ENCODE peak calls at places on chromosomes 2 and 18, in six cellular contexts. One of them, this sample, is unnamed. For H3K27me3, the result is how much of the 10 kb centered on the place peaks cover.

GRCh38 chr18:49813071-49813320 is 337 bp downstream of the ACAA2 start:
- DNase-seq in fibroblast of lung: peak
- DNase-seq in Peyer's patch: peak
- DNase-seq in mesenchymal stem cell: peak
- DNase-seq in BJ: no peak
- DNase-seq in mammary epithelial cell: peak
- DNase-seq in this sample: no peak

GRCh38 chr2:230758566-230759480 is 46.2 kb downstream of the CAB39 start:
- DNase-seq in fibroblast of lung: peak
- DNase-seq in Peyer's patch: no peak
- DNase-seq in mesenchymal stem cell: peak
- DNase-seq in BJ: peak
- DNase-seq in mammary epithelial cell: peak
- DNase-seq in this sample: peak

GRCh38 chr2:23351388-23352141 is 33.4 kb upstream of the KLHL29 start:
- DNase-seq in fibroblast of lung: peak
- DNase-seq in Peyer's patch: peak
- DNase-seq in mesenchymal stem cell: peak
- DNase-seq in BJ: peak
- DNase-seq in mammary epithelial cell: peak
- DNase-seq in this sample: peak

GRCh38 chr18:13889661-13890060 is 25.7 kb downstream of the MC2R start:
- DNase-seq in fibroblast of lung: no peak
- DNase-seq in Peyer's patch: no peak
- DNase-seq in mesenchymal stem cell: no peak
- DNase-seq in BJ: no peak
- DNase-seq in mammary epithelial cell: peak
- DNase-seq in this sample: no peak

GRCh38 chr2:84443477-84443876 is 15.6 kb downstream of the SUCLG1 start:
- DNase-seq in fibroblast of lung: peak
- DNase-seq in Peyer's patch: no peak
- DNase-seq in mesenchymal stem cell: no peak
- DNase-seq in BJ: no peak
- DNase-seq in mammary epithelial cell: no peak
- DNase-seq in this sample: no peak

GRCh38 chr18:61833978-61834377 is 58.8 kb downstream of the RNF152 start:
- DNase-seq in fibroblast of lung: no peak
- DNase-seq in Peyer's patch: no peak
- DNase-seq in mesenchymal stem cell: peak
- DNase-seq in BJ: no peak
- DNase-seq in mammary epithelial cell: no peak
- DNase-seq in this sample: no peak

GRCh38 chr2:223585691-223586090 is 16.5 kb downstream of the SCG2 start:
- DNase-seq in fibroblast of lung: peak
- DNase-seq in Peyer's patch: no peak
- DNase-seq in mesenchymal stem cell: peak
- DNase-seq in BJ: no peak
- DNase-seq in mammary epithelial cell: peak
- DNase-seq in this sample: no peak

GRCh38 chr2:240569998-240570530 is 1.8 kb downstream of the RNPEPL1 start:
- DNase-seq in fibroblast of lung: no peak
- DNase-seq in Peyer's patch: no peak
- DNase-seq in mesenchymal stem cell: no peak
- DNase-seq in BJ: no peak
- DNase-seq in mammary epithelial cell: no peak
- DNase-seq in this sample: no peak

GRCh38 chr2:19350678-19351401 is 7.6 kb downstream of the OSR1 start:
- DNase-seq in fibroblast of lung: no peak
- DNase-seq in Peyer's patch: no peak
- DNase-seq in mesenchymal stem cell: no peak
- DNase-seq in BJ: no peak
- DNase-seq in mammary epithelial cell: no peak
- DNase-seq in this sample: no peak
- H3K27me3 ChIP-seq in fibroblast of lung: under half
- H3K27me3 ChIP-seq in Peyer's patch: under half
- H3K27me3 ChIP-seq in mesenchymal stem cell: under half
- H3K27me3 ChIP-seq in BJ: under half
- H3K27me3 ChIP-seq in mammary epithelial cell: under half
- H3K27me3 ChIP-seq in this sample: half or more

DNA sequence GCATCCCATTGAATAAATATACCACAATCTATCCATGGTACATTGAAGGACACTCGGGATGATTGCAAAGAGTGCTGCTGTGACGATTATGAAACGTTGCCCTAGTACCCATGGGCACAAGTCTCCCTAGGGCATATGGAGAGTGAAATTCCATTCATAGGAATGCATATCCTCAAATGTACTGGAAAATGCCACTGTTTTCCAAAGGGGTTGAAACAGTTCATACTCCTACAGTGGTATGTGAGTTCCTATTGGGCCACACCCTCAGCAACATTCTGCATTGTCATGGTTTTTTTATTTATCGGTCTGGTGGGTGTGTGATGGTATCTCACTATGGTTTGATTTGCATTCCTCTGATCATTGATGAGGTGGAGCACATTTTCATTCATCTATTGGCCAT is 130.6 kb downstream of the TWIST2 start:
- DNase-seq in fibroblast of lung: no peak
- DNase-seq in Peyer's patch: no peak
- DNase-seq in mesenchymal stem cell: no peak
- DNase-seq in BJ: no peak
- DNase-seq in mammary epithelial cell: no peak
- DNase-seq in this sample: no peak
- H3K27me3 ChIP-seq in fibroblast of lung: under half
- H3K27me3 ChIP-seq in Peyer's patch: under half
- H3K27me3 ChIP-seq in mesenchymal stem cell: under half
- H3K27me3 ChIP-seq in BJ: under half
- H3K27me3 ChIP-seq in mammary epithelial cell: under half
- H3K27me3 ChIP-seq in this sample: under half

GRCh38 chr2:26177122-26177521 is 4.2 kb downstream of the GAREM2 start:
- DNase-seq in fibroblast of lung: no peak
- DNase-seq in Peyer's patch: no peak
- DNase-seq in mesenchymal stem cell: no peak
- DNase-seq in BJ: no peak
- DNase-seq in mammary epithelial cell: no peak
- DNase-seq in this sample: no peak
- H3K27me3 ChIP-seq in fibroblast of lung: under half
- H3K27me3 ChIP-seq in Peyer's patch: under half
- H3K27me3 ChIP-seq in mesenchymal stem cell: under half
- H3K27me3 ChIP-seq in BJ: under half
- H3K27me3 ChIP-seq in mammary epithelial cell: under half
- H3K27me3 ChIP-seq in this sample: under half

GRCh38 chr2:118853647-118854367 is 6.4 kb upstream of the EN1 start:
- DNase-seq in fibroblast of lung: no peak
- DNase-seq in Peyer's patch: no peak
- DNase-seq in mesenchymal stem cell: no peak
- DNase-seq in BJ: no peak
- DNase-seq in mammary epithelial cell: no peak
- DNase-seq in this sample: no peak

GRCh38 chr2:118854507-118855300 is 7.3 kb upstream of the EN1 start:
- DNase-seq in fibroblast of lung: no peak
- DNase-seq in Peyer's patch: no peak
- DNase-seq in mesenchymal stem cell: no peak
- DNase-seq in BJ: no peak
- DNase-seq in mammary epithelial cell: no peak
- DNase-seq in this sample: no peak

GRCh38 chr2:118856978-118857676 is 9.7 kb upstream of the EN1 start:
- DNase-seq in fibroblast of lung: no peak
- DNase-seq in Peyer's patch: no peak
- DNase-seq in mesenchymal stem cell: no peak
- DNase-seq in BJ: no peak
- DNase-seq in mammary epithelial cell: no peak
- DNase-seq in this sample: no peak

GRCh38 chr2:118856330-118856977 is 9.0 kb upstream of the EN1 start:
- DNase-seq in fibroblast of lung: no peak
- DNase-seq in Peyer's patch: no peak
- DNase-seq in mesenchymal stem cell: no peak
- DNase-seq in BJ: no peak
- DNase-seq in mammary epithelial cell: no peak
- DNase-seq in this sample: no peak

DNA sequence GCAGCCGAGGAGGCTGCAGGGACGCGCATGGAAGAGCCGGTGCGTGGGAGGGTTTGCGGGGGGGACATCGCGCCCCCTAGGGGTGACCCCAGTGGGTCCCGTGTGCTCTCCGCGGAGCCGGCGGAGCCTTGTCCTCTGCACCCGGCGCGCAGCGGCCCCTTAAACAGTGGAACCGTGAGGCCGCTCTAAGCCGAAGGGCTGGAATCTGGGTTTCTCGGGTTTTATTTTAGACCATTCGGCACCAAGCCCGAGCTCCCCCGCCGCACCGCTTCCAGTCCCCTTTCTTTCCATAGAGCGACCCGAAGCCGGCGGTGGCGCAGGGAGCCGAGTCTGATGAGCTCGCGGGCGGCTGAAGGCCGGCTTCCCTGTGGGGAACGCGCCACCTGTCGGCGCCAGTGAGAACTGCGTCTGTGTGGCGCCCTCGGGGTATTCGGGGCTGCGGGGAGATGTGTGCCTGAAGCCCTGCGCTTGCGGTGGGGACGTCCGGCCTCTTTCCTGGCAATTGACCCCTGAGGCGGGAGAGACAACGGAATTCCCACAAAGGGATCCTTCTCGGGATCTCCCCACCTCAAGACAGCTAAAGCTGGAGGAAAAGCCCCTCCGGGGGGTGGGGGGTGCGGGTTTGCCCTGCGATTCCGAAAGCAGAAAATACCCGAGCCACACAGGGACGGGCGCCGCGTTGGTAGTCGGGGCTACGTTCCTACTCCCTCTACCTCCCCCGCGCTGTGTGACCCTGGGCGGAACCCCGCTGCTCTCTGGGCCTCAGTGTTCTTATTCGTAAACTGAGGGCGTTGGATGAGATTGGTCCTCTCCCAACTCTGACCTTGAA is 8.2 kb upstream of the EN1 start:
- DNase-seq in fibroblast of lung: peak
- DNase-seq in Peyer's patch: peak
- DNase-seq in mesenchymal stem cell: peak
- DNase-seq in BJ: no peak
- DNase-seq in mammary epithelial cell: peak
- DNase-seq in this sample: no peak
- H3K27me3 ChIP-seq in fibroblast of lung: half or more
- H3K27me3 ChIP-seq in Peyer's patch: under half
- H3K27me3 ChIP-seq in mesenchymal stem cell: half or more
- H3K27me3 ChIP-seq in BJ: half or more
- H3K27me3 ChIP-seq in mammary epithelial cell: half or more
- H3K27me3 ChIP-seq in this sample: half or more

GRCh38 chr2:156325671-156326385 is 6.7 kb downstream of the NR4A2 start:
- DNase-seq in fibroblast of lung: no peak
- DNase-seq in Peyer's patch: no peak
- DNase-seq in mesenchymal stem cell: no peak
- DNase-seq in BJ: no peak
- DNase-seq in mammary epithelial cell: no peak
- DNase-seq in this sample: no peak
- H3K27me3 ChIP-seq in fibroblast of lung: under half
- H3K27me3 ChIP-seq in Peyer's patch: under half
- H3K27me3 ChIP-seq in mesenchymal stem cell: half or more
- H3K27me3 ChIP-seq in BJ: under half
- H3K27me3 ChIP-seq in mammary epithelial cell: under half
- H3K27me3 ChIP-seq in this sample: half or more

GRCh38 chr2:66217039-66217438 is 217.9 kb upstream of the MEIS1 start:
- DNase-seq in fibroblast of lung: no peak
- DNase-seq in Peyer's patch: no peak
- DNase-seq in mesenchymal stem cell: no peak
- DNase-seq in BJ: no peak
- DNase-seq in mammary epithelial cell: no peak
- DNase-seq in this sample: no peak

GRCh38 chr2:66212749-66213148 is 222.2 kb upstream of the MEIS1 start:
- DNase-seq in fibroblast of lung: no peak
- DNase-seq in Peyer's patch: no peak
- DNase-seq in mesenchymal stem cell: no peak
- DNase-seq in BJ: no peak
- DNase-seq in mammary epithelial cell: no peak
- DNase-seq in this sample: no peak
- H3K27me3 ChIP-seq in fibroblast of lung: under half
- H3K27me3 ChIP-seq in Peyer's patch: under half
- H3K27me3 ChIP-seq in mesenchymal stem cell: under half
- H3K27me3 ChIP-seq in BJ: under half
- H3K27me3 ChIP-seq in mammary epithelial cell: under half
- H3K27me3 ChIP-seq in this sample: under half

GRCh38 chr2:29401994-29402393 is 286.8 kb downstream of the CLIP4 start:
- DNase-seq in fibroblast of lung: no peak
- DNase-seq in Peyer's patch: no peak
- DNase-seq in mesenchymal stem cell: no peak
- DNase-seq in BJ: no peak
- DNase-seq in mammary epithelial cell: no peak
- DNase-seq in this sample: no peak

GRCh38 chr2:29394311-29394710 is 279.1 kb downstream of the CLIP4 start:
- DNase-seq in fibroblast of lung: no peak
- DNase-seq in Peyer's patch: no peak
- DNase-seq in mesenchymal stem cell: no peak
- DNase-seq in BJ: no peak
- DNase-seq in mammary epithelial cell: no peak
- DNase-seq in this sample: no peak

GRCh38 chr2:29397743-29398142 is 282.5 kb downstream of the CLIP4 start:
- DNase-seq in fibroblast of lung: no peak
- DNase-seq in Peyer's patch: no peak
- DNase-seq in mesenchymal stem cell: no peak
- DNase-seq in BJ: no peak
- DNase-seq in mammary epithelial cell: no peak
- DNase-seq in this sample: no peak

GRCh38 chr2:29397039-29397438 is 281.8 kb downstream of the CLIP4 start:
- DNase-seq in fibroblast of lung: no peak
- DNase-seq in Peyer's patch: no peak
- DNase-seq in mesenchymal stem cell: no peak
- DNase-seq in BJ: no peak
- DNase-seq in mammary epithelial cell: no peak
- DNase-seq in this sample: no peak

GRCh38 chr2:29398384-29399237 is 283.4 kb downstream of the CLIP4 start:
- DNase-seq in fibroblast of lung: no peak
- DNase-seq in Peyer's patch: no peak
- DNase-seq in mesenchymal stem cell: no peak
- DNase-seq in BJ: no peak
- DNase-seq in mammary epithelial cell: no peak
- DNase-seq in this sample: no peak
- H3K27me3 ChIP-seq in fibroblast of lung: under half
- H3K27me3 ChIP-seq in Peyer's patch: under half
- H3K27me3 ChIP-seq in mesenchymal stem cell: under half
- H3K27me3 ChIP-seq in BJ: under half
- H3K27me3 ChIP-seq in mammary epithelial cell: under half
- H3K27me3 ChIP-seq in this sample: under half

GRCh38 chr2:36964496-36965058 is 1.8 kb downstream of the STRN start:
- DNase-seq in fibroblast of lung: no peak
- DNase-seq in Peyer's patch: no peak
- DNase-seq in mesenchymal stem cell: peak
- DNase-seq in BJ: no peak
- DNase-seq in mammary epithelial cell: peak
- DNase-seq in this sample: no peak
- H3K27me3 ChIP-seq in fibroblast of lung: under half
- H3K27me3 ChIP-seq in Peyer's patch: under half
- H3K27me3 ChIP-seq in mesenchymal stem cell: under half
- H3K27me3 ChIP-seq in BJ: under half
- H3K27me3 ChIP-seq in mammary epithelial cell: under half
- H3K27me3 ChIP-seq in this sample: under half

This sample was measured in foreskin keratinocyte.